ENCODE peak calls at places on chromosome 7, in ten cellular contexts. E is PC-3; X is stimulated activated CD8-positive, alpha-beta memory T cell treated with anti-CD3 and anti-CD28 coated beads, Interleukin-15, amount 100 ng/mL, for 24 hours; H is kidney tubule cell; T is hepatic stellate cell; B is adipocyte; O is RWPE1; Z is CMK; F is SK-MEL-5; L is endothelial cell of umbilical vein. A is an unnamed sample.
A peak's percentile ranks its signal among the peaks of the same experiment; 100 is the strongest.

GRCh38 chr7:25947669-25948516 is 204.1 kb upstream of the NFE2L3 start:
- DNase-seq in O (no peak), E (no peak), Z (no peak), B (no peak), X (no peak), F (no peak), T (no peak), H (peak; percentile 88), L (no peak), A (no peak)

GRCh38 chr7:157032644-157033482 is 22.4 kb upstream of the MNX1 start:
- DNase-seq in H (peak; percentile 54), T (no peak), L (no peak), B (no peak), O (no peak), Z (no peak), E (peak; percentile 46), X (no peak), F (no peak), A (peak; percentile 57)

GRCh38 chr7:73685311-73685710 is 1.9 kb downstream of the BUD23 start:
- DNase-seq in T (no peak), H (no peak), B (no peak), E (no peak), Z (no peak), L (no peak), O (no peak), F (no peak), X (no peak), A (no peak)

GRCh38 chr7:101419831-101420230 is 57.2 kb downstream of the COL26A1 start:
- DNase-seq in E (no peak), X (no peak), H (no peak), Z (no peak), B (no peak), T (no peak), O (no peak), L (no peak), F (no peak), A (no peak)

GRCh38 chr7:46933596-46933995 is 648.3 kb downstream of the TNS3 start:
- DNase-seq in L (peak; percentile 37), Z (no peak), T (no peak), O (no peak), B (peak; percentile 60), H (no peak), X (no peak), F (no peak), E (no peak), A (no peak)

GRCh38 chr7:39951156-39951942 is 1.3 kb downstream of the CDK13 start:
- DNase-seq in E (peak; percentile 44), L (peak; percentile 73), H (peak; percentile 70), F (peak; percentile 55), T (peak; percentile 60), B (peak; percentile 69), X (peak; percentile 37), Z (no peak), O (peak; percentile 44), A (peak; percentile 86)

GRCh38 chr7:47248797-47249196 is 333.1 kb downstream of the TNS3 start:
- DNase-seq in O (no peak), F (no peak), T (no peak), B (no peak), H (no peak), L (no peak), Z (no peak), E (no peak), X (no peak), A (no peak)

GRCh38 chr7:46754135-46754730 is 827.7 kb downstream of the TNS3 start:
- DNase-seq in H (peak; percentile 27), Z (no peak), B (peak; percentile 66), F (peak; percentile 63), O (peak; percentile 53), X (no peak), T (no peak), L (peak; percentile 67), E (peak; percentile 85), A (no peak)

GRCh38 chr7:111050885-111051416 is 40.0 kb upstream of the LRRN3 start:
- DNase-seq in B (no peak), Z (no peak), L (no peak), O (no peak), X (no peak), T (no peak), F (no peak), E (no peak), H (no peak), A (no peak)

GRCh38 chr7:113100091-113100723 is 13.6 kb upstream of the GPR85 start:
- DNase-seq in O (no peak), B (peak; percentile 48), L (no peak), Z (no peak), T (no peak), F (no peak), H (peak; percentile 94), E (no peak), X (no peak), A (no peak)

GRCh38 chr7:2670720-2671391 is 17.1 kb upstream of the AMZ1 start:
- DNase-seq in O (peak; percentile 68), E (peak; percentile 69), H (peak; percentile 56), Z (no peak), F (peak; percentile 82), B (peak; percentile 81), X (peak; percentile 39), L (peak; percentile 35), T (peak; percentile 82), A (peak; percentile 79)

GRCh38 chr7:97024209-97025129 is at the start of gene DLX5:
- DNase-seq in L (no peak), F (peak; percentile 67), Z (no peak), O (no peak), H (peak; percentile 33), X (no peak), B (peak; percentile 86), E (peak; percentile 72), T (peak; percentile 48), A (peak; percentile 73)

GRCh38 chr7:72072901-72073300 is 339.2 kb downstream of the CALN1 start:
- DNase-seq in E (no peak), T (no peak), L (no peak), H (no peak), O (no peak), Z (no peak), F (no peak), B (no peak), X (no peak), A (no peak)

GRCh38 chr7:131957338-131958025 is 401.1 kb upstream of the PODXL start:
- DNase-seq in T (no peak), B (no peak), L (no peak), Z (no peak), O (peak; percentile 11), X (no peak), F (no peak), E (peak; percentile 40), H (peak; percentile 85), A (no peak)

GRCh38 chr7:106329971-106330733 is 45.4 kb upstream of the NAMPT start:
- DNase-seq in T (peak; percentile 20), O (no peak), H (peak; percentile 64), F (no peak), E (peak; percentile 74), L (peak; percentile 21), X (no peak), B (peak; percentile 79), Z (no peak), A (no peak)

GRCh38 chr7:143495806-143496672 is 18.4 kb downstream of the TAS2R41 start:
- DNase-seq in F (no peak), T (no peak), B (no peak), E (no peak), L (no peak), O (no peak), X (no peak), Z (no peak), H (no peak), A (no peak)

GRCh38 chr7:23852135-23852534 is 142.1 kb downstream of the STK31 start:
- DNase-seq in L (no peak), X (no peak), Z (no peak), H (no peak), B (peak; percentile 24), F (no peak), E (no peak), T (no peak), O (no peak), A (no peak)

GRCh38 chr7:54419209-54419608 is 123.0 kb upstream of the VSTM2A start:
- DNase-seq in E (no peak), L (no peak), F (no peak), X (no peak), H (no peak), Z (no peak), B (no peak), O (no peak), T (no peak), A (no peak)

GRCh38 chr7:66399566-66399965 is 194.4 kb downstream of the TPST1 start:
- DNase-seq in O (no peak), B (no peak), Z (no peak), X (no peak), H (no peak), T (no peak), E (no peak), F (peak; percentile 19), L (no peak), A (no peak)

GRCh38 chr7:123849855-123850254 is 4.9 kb downstream of the HYAL4 start:
- DNase-seq in B (no peak), T (no peak), E (peak; percentile 96), H (no peak), L (no peak), X (no peak), F (no peak), Z (no peak), O (peak; percentile 11), A (no peak)

GRCh38 chr7:95865716-95866371 is 93.5 kb downstream of the DYNC1I1 start:
- DNase-seq in X (no peak), E (peak; percentile 50), O (no peak), L (peak; percentile 43), Z (no peak), H (peak; percentile 16), F (peak; percentile 88), T (no peak), B (peak; percentile 22), A (peak; percentile 41)

GRCh38 chr7:108076141-108076540 is 54.0 kb downstream of the LAMB4 start:
- DNase-seq in F (no peak), H (no peak), Z (no peak), X (no peak), T (no peak), B (no peak), O (no peak), L (no peak), E (no peak), A (no peak)

GRCh38 chr7:121576148-121576921 is 180.2 kb upstream of the FAM3C start:
- DNase-seq in X (no peak), H (no peak), T (no peak), F (no peak), E (no peak), L (no peak), B (no peak), Z (no peak), O (no peak), A (no peak)

GRCh38 chr7:68324621-68325020 is 1273.7 kb upstream of the AUTS2 start:
- DNase-seq in T (no peak), Z (no peak), O (no peak), X (no peak), E (no peak), L (no peak), H (no peak), B (no peak), F (no peak), A (no peak)

GRCh38 chr7:64313740-64314491 is at the start of gene ZNF736:
- DNase-seq in F (peak; percentile 47), T (peak; percentile 97), B (peak; percentile 93), E (peak; percentile 87), H (peak; percentile 95), O (peak; percentile 92), Z (peak; percentile 85), L (peak; percentile 66), X (peak; percentile 55), A (peak; percentile 84)

GRCh38 chr7:47150497-47151260 is 431.2 kb downstream of the TNS3 start:
- DNase-seq in B (no peak), H (no peak), O (no peak), F (no peak), E (no peak), T (no peak), L (no peak), X (no peak), Z (no peak), A (no peak)

GRCh38 chr7:76296743-76297740 is 5.4 kb upstream of the HSPB1 start:
- DNase-seq in B (peak; percentile 92), T (peak; percentile 78), Z (no peak), X (no peak), O (peak; percentile 78), H (peak; percentile 20), E (peak; percentile 59), L (no peak), F (no peak), A (peak; percentile 92)

GRCh38 chr7:49775065-49775948 is 1.9 kb downstream of the VWC2 start:
- DNase-seq in H (peak; percentile 13), Z (no peak), O (no peak), B (no peak), L (no peak), E (no peak), T (no peak), X (no peak), F (no peak), A (no peak)

A was measured in SW480.